ENCODE peak calls at places on chromosome 12, in seven cellular contexts. A is upper lobe of right lung; B is T-cell; M is activated CD8-positive, alpha-beta memory T cell treated with anti-CD3 and anti-CD28 coated beads for 48 hours; C is globus pallidus; F is SHP77 treated with DMSO at 0.1 percent for 48 hours; S is DND-41. Y is an unnamed sample.

GRCh38 chr12:52442600-52443061 is 8.5 kb upstream of the KRT75 start:
- DNase-seq in A (no peak), B (no peak), M (no peak), C (peak), F (no peak), S (no peak), Y (no peak)

GRCh38 chr12:87119713-87120112 is 863.5 kb upstream of the MGAT4C start:
- DNase-seq in A (no peak), B (no peak), M (no peak), C (no peak), F (no peak), S (no peak), Y (no peak)

GRCh38 chr12:76820888-76821482 is 57.1 kb downstream of the ZDHHC17 start:
- DNase-seq in A (no peak), B (no peak), M (no peak), C (peak), F (no peak), S (no peak), Y (peak)

GRCh38 chr12:106001105-106001489 is 137.7 kb downstream of the NUAK1 start:
- DNase-seq in A (no peak), B (no peak), M (no peak), C (no peak), F (no peak), S (no peak), Y (no peak)

GRCh38 chr12:52580496-52580895 is 6.9 kb upstream of the KRT74 start:
- DNase-seq in A (peak), B (no peak), M (no peak), C (no peak), F (no peak), S (no peak), Y (no peak)

GRCh38 chr12:70338531-70338930 is 27.6 kb upstream of the KCNMB4 start:
- DNase-seq in A (no peak), B (no peak), M (no peak), C (no peak), F (no peak), S (no peak), Y (no peak)

GRCh38 chr12:5267603-5268423 is 164.1 kb upstream of the NTF3 start:
- DNase-seq in A (no peak), B (no peak), M (no peak), C (no peak), F (no peak), S (no peak), Y (no peak)

GRCh38 chr12:102480401-102480800 is at the start of gene IGF1:
- DNase-seq in A (no peak), B (no peak), M (no peak), C (no peak), F (no peak), S (no peak), Y (no peak)

GRCh38 chr12:64088431-64089349 is 133.4 kb downstream of the KICS2 start:
- DNase-seq in A (no peak), B (no peak), M (no peak), C (peak), F (no peak), S (no peak), Y (peak)

GRCh38 chr12:132141976-132142678 is 2.0 kb downstream of the DDX51 start:
- DNase-seq in A (peak), B (no peak), M (no peak), C (no peak), F (no peak), S (no peak), Y (no peak)

GRCh38 chr12:953776-954175 is 4.3 kb upstream of the RAD52 start:
- DNase-seq in A (no peak), B (no peak), M (no peak), C (no peak), F (no peak), S (no peak), Y (no peak)

GRCh38 chr12:95205016-95205415 is 12.3 kb downstream of the FGD6 start:
- DNase-seq in A (no peak), B (no peak), M (no peak), C (no peak), F (no peak), S (no peak), Y (no peak)

GRCh38 chr12:19131020-19131431 is 1.5 kb downstream of the PLEKHA5 start:
- DNase-seq in A (no peak), B (no peak), M (no peak), C (no peak), F (no peak), S (no peak), Y (peak)

GRCh38 chr12:62466018-62466595 is 519 bp upstream of the MON2 start:
- DNase-seq in A (no peak), B (peak), M (peak), C (peak), F (peak), S (peak), Y (peak)

GRCh38 chr12:87280356-87280755 is 748.8 kb downstream of the C12orf50 start:
- DNase-seq in A (no peak), B (no peak), M (no peak), C (no peak), F (no peak), S (no peak), Y (no peak)

GRCh38 chr12:107990325-107990724 is 138.8 kb upstream of the WSCD2 start:
- DNase-seq in A (peak), B (peak), M (no peak), C (no peak), F (no peak), S (peak), Y (peak)

GRCh38 chr12:4908694-4909396 is 860 bp upstream of the KCNA1 start:
- DNase-seq in A (no peak), B (no peak), M (no peak), C (no peak), F (no peak), S (no peak), Y (no peak)

GRCh38 chr12:125142601-125143000 is 77.4 kb downstream of the AACS start:
- DNase-seq in A (no peak), B (no peak), M (no peak), C (no peak), F (no peak), S (no peak), Y (no peak)